ENCODE peak calls at places on chromosomes 1 and 21, in ten cellular contexts. One of them, this sample, is unnamed.

GRCh38 chr1:119556423-119556822 is 49.4 kb downstream of the HSD3B1 start:
- DNase-seq in hepatocyte: no peak
- DNase-seq in GM23248: no peak
- DNase-seq in neural progenitor cell: no peak
- DNase-seq in endothelial cell of umbilical vein: no peak
- DNase-seq in HCT116: no peak
- DNase-seq in PC-3: no peak
- DNase-seq in mammary epithelial cell: no peak
- DNase-seq in HepG2: no peak
- DNase-seq in K562: no peak
- DNase-seq in this sample: no peak

GRCh38 chr1:58460469-58460868 is 86.1 kb downstream of the OMA1 start:
- DNase-seq in hepatocyte: peak
- DNase-seq in GM23248: peak
- DNase-seq in neural progenitor cell: peak
- DNase-seq in endothelial cell of umbilical vein: peak
- DNase-seq in HCT116: no peak
- DNase-seq in PC-3: peak
- DNase-seq in mammary epithelial cell: peak
- DNase-seq in HepG2: no peak
- DNase-seq in K562: peak
- DNase-seq in this sample: no peak

GRCh38 chr21:30838536-30838935 is 9.0 kb upstream of the KRTAP7-1 start:
- DNase-seq in hepatocyte: no peak
- DNase-seq in GM23248: no peak
- DNase-seq in neural progenitor cell: no peak
- DNase-seq in endothelial cell of umbilical vein: no peak
- DNase-seq in HCT116: no peak
- DNase-seq in PC-3: no peak
- DNase-seq in mammary epithelial cell: no peak
- DNase-seq in HepG2: no peak
- DNase-seq in K562: no peak
- DNase-seq in this sample: no peak

GRCh38 chr1:1510912-1511532 is 940 bp upstream of the ATAD3A start:
- DNase-seq in hepatocyte: peak
- DNase-seq in GM23248: peak
- DNase-seq in neural progenitor cell: peak
- DNase-seq in endothelial cell of umbilical vein: no peak
- DNase-seq in HCT116: peak
- DNase-seq in PC-3: peak
- DNase-seq in mammary epithelial cell: peak
- DNase-seq in HepG2: peak
- DNase-seq in K562: peak
- DNase-seq in this sample: peak

GRCh38 chr1:32273389-32274208 is 18.3 kb upstream of the HDAC1 start:
- DNase-seq in hepatocyte: peak
- DNase-seq in GM23248: peak
- DNase-seq in neural progenitor cell: no peak
- DNase-seq in endothelial cell of umbilical vein: no peak
- DNase-seq in HCT116: no peak
- DNase-seq in PC-3: peak
- DNase-seq in mammary epithelial cell: peak
- DNase-seq in HepG2: peak
- DNase-seq in K562: peak
- DNase-seq in this sample: peak

GRCh38 chr1:155504207-155504606 is 58.4 kb downstream of the ASH1L start:
- DNase-seq in hepatocyte: peak
- DNase-seq in GM23248: peak
- DNase-seq in neural progenitor cell: no peak
- DNase-seq in endothelial cell of umbilical vein: peak
- DNase-seq in HCT116: peak
- DNase-seq in PC-3: peak
- DNase-seq in mammary epithelial cell: peak
- DNase-seq in HepG2: peak
- DNase-seq in K562: no peak
- DNase-seq in this sample: no peak

GRCh38 chr1:160437432-160438319 is 37.3 kb downstream of the VANGL2 start:
- DNase-seq in hepatocyte: no peak
- DNase-seq in GM23248: no peak
- DNase-seq in neural progenitor cell: no peak
- DNase-seq in endothelial cell of umbilical vein: no peak
- DNase-seq in HCT116: no peak
- DNase-seq in PC-3: no peak
- DNase-seq in mammary epithelial cell: no peak
- DNase-seq in HepG2: no peak
- DNase-seq in K562: no peak
- DNase-seq in this sample: no peak

GRCh38 chr1:85245891-85246290 is 13.6 kb downstream of the C1orf52 start:
- DNase-seq in hepatocyte: no peak
- DNase-seq in GM23248: no peak
- DNase-seq in neural progenitor cell: no peak
- DNase-seq in endothelial cell of umbilical vein: no peak
- DNase-seq in HCT116: no peak
- DNase-seq in PC-3: no peak
- DNase-seq in mammary epithelial cell: no peak
- DNase-seq in HepG2: no peak
- DNase-seq in K562: no peak
- DNase-seq in this sample: no peak

GRCh38 chr1:177659259-177659658 is 310.6 kb downstream of the SEC16B start:
- DNase-seq in hepatocyte: no peak
- DNase-seq in GM23248: no peak
- DNase-seq in neural progenitor cell: no peak
- DNase-seq in endothelial cell of umbilical vein: no peak
- DNase-seq in HCT116: no peak
- DNase-seq in PC-3: no peak
- DNase-seq in mammary epithelial cell: no peak
- DNase-seq in HepG2: no peak
- DNase-seq in K562: no peak
- DNase-seq in this sample: no peak

GRCh38 chr21:34965200-34966174 is 83.6 kb downstream of the RUNX1 start:
- DNase-seq in hepatocyte: no peak
- DNase-seq in GM23248: peak
- DNase-seq in neural progenitor cell: no peak
- DNase-seq in endothelial cell of umbilical vein: no peak
- DNase-seq in HCT116: no peak
- DNase-seq in PC-3: peak
- DNase-seq in mammary epithelial cell: peak
- DNase-seq in HepG2: peak
- DNase-seq in K562: no peak
- DNase-seq in this sample: no peak

GRCh38 chr1:74505133-74505532 is 7.3 kb downstream of the LRRC53 start:
- DNase-seq in hepatocyte: peak
- DNase-seq in GM23248: peak
- DNase-seq in neural progenitor cell: peak
- DNase-seq in endothelial cell of umbilical vein: no peak
- DNase-seq in HCT116: no peak
- DNase-seq in PC-3: no peak
- DNase-seq in mammary epithelial cell: peak
- DNase-seq in HepG2: no peak
- DNase-seq in K562: no peak
- DNase-seq in this sample: no peak

GRCh38 chr1:17392199-17392740 is 20.3 kb downstream of the PADI6 start:
- DNase-seq in hepatocyte: no peak
- DNase-seq in GM23248: peak
- DNase-seq in neural progenitor cell: no peak
- DNase-seq in endothelial cell of umbilical vein: no peak
- DNase-seq in HCT116: no peak
- DNase-seq in PC-3: no peak
- DNase-seq in mammary epithelial cell: no peak
- DNase-seq in HepG2: no peak
- DNase-seq in K562: no peak
- DNase-seq in this sample: no peak

GRCh38 chr1:23581219-23581618 is 21.9 kb upstream of the ID3 start:
- DNase-seq in hepatocyte: no peak
- DNase-seq in GM23248: no peak
- DNase-seq in neural progenitor cell: no peak
- DNase-seq in endothelial cell of umbilical vein: peak
- DNase-seq in HCT116: no peak
- DNase-seq in PC-3: no peak
- DNase-seq in mammary epithelial cell: no peak
- DNase-seq in HepG2: no peak
- DNase-seq in K562: no peak
- DNase-seq in this sample: no peak

GRCh38 chr1:234107416-234108021 is 203.0 kb downstream of the SLC35F3 start:
- DNase-seq in hepatocyte: no peak
- DNase-seq in GM23248: no peak
- DNase-seq in neural progenitor cell: no peak
- DNase-seq in endothelial cell of umbilical vein: no peak
- DNase-seq in HCT116: no peak
- DNase-seq in PC-3: peak
- DNase-seq in mammary epithelial cell: no peak
- DNase-seq in HepG2: no peak
- DNase-seq in K562: no peak
- DNase-seq in this sample: no peak

GRCh38 chr1:91913018-91913417 is 27.1 kb upstream of the TGFBR3 start:
- DNase-seq in hepatocyte: no peak
- DNase-seq in GM23248: peak
- DNase-seq in neural progenitor cell: no peak
- DNase-seq in endothelial cell of umbilical vein: peak
- DNase-seq in HCT116: no peak
- DNase-seq in PC-3: no peak
- DNase-seq in mammary epithelial cell: no peak
- DNase-seq in HepG2: no peak
- DNase-seq in K562: no peak
- DNase-seq in this sample: no peak

GRCh38 chr1:207140536-207140935 is 36.5 kb downstream of the C4BPA start:
- DNase-seq in hepatocyte: no peak
- DNase-seq in GM23248: peak
- DNase-seq in neural progenitor cell: no peak
- DNase-seq in endothelial cell of umbilical vein: no peak
- DNase-seq in HCT116: no peak
- DNase-seq in PC-3: peak
- DNase-seq in mammary epithelial cell: peak
- DNase-seq in HepG2: no peak
- DNase-seq in K562: no peak
- DNase-seq in this sample: no peak

GRCh38 chr1:160374701-160375443 is 8.0 kb downstream of the NHLH1 start:
- DNase-seq in hepatocyte: no peak
- DNase-seq in GM23248: no peak
- DNase-seq in neural progenitor cell: peak
- DNase-seq in endothelial cell of umbilical vein: no peak
- DNase-seq in HCT116: no peak
- DNase-seq in PC-3: no peak
- DNase-seq in mammary epithelial cell: no peak
- DNase-seq in HepG2: no peak
- DNase-seq in K562: no peak
- DNase-seq in this sample: no peak

GRCh38 chr1:116909511-116910378 is at the start of gene PTGFRN:
- DNase-seq in hepatocyte: peak
- DNase-seq in GM23248: peak
- DNase-seq in neural progenitor cell: peak
- DNase-seq in endothelial cell of umbilical vein: peak
- DNase-seq in HCT116: peak
- DNase-seq in PC-3: peak
- DNase-seq in mammary epithelial cell: peak
- DNase-seq in HepG2: no peak
- DNase-seq in K562: peak
- DNase-seq in this sample: peak

GRCh38 chr1:7299329-7299799 is 471.7 kb upstream of the VAMP3 start:
- DNase-seq in hepatocyte: peak
- DNase-seq in GM23248: peak
- DNase-seq in neural progenitor cell: peak
- DNase-seq in endothelial cell of umbilical vein: peak
- DNase-seq in HCT116: peak
- DNase-seq in PC-3: peak
- DNase-seq in mammary epithelial cell: peak
- DNase-seq in HepG2: no peak
- DNase-seq in K562: no peak
- DNase-seq in this sample: no peak
- H3K27ac ChIP-seq in hepatocyte: peak
- H3K27ac ChIP-seq in GM23248: peak
- H3K27ac ChIP-seq in neural progenitor cell: no peak
- H3K27ac ChIP-seq in endothelial cell of umbilical vein: peak
- H3K27ac ChIP-seq in HCT116: peak
- H3K27ac ChIP-seq in PC-3: peak
- H3K27ac ChIP-seq in mammary epithelial cell: no peak
- H3K27ac ChIP-seq in HepG2: no peak
- H3K27ac ChIP-seq in K562: no peak
- H3K27ac ChIP-seq in this sample: no peak

DNA sequence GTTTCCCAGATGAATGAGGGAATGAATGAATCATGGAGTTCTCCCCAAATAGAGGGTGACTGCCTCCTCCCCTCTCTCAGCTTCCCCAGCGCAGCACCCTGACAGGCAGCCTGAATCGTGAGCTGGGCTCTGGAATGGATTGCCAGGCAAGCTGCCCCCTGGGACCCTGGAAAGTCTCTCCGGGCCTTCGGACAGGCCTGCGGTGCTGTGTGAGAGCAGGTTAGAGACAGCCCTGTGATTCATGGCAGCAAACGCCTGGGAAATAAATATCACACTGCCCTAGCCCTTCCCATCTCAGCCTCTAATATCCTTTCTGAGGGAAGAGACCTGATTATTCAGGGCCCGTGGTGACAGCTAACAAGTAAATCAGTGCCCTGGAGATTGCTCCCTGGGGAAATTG is 24.6 kb downstream of the FBXO2 start:
- DNase-seq in hepatocyte: no peak
- DNase-seq in GM23248: no peak
- DNase-seq in neural progenitor cell: no peak
- DNase-seq in endothelial cell of umbilical vein: no peak
- DNase-seq in HCT116: no peak
- DNase-seq in PC-3: no peak
- DNase-seq in mammary epithelial cell: no peak
- DNase-seq in HepG2: no peak
- DNase-seq in K562: no peak
- DNase-seq in this sample: no peak
- H3K4me2 ChIP-seq in hepatocyte: no peak
- H3K4me2 ChIP-seq in GM23248: no peak
- H3K4me2 ChIP-seq in neural progenitor cell: no peak
- H3K4me2 ChIP-seq in endothelial cell of umbilical vein: no peak
- H3K4me2 ChIP-seq in HCT116: no peak
- H3K4me2 ChIP-seq in PC-3: no peak
- H3K4me2 ChIP-seq in mammary epithelial cell: no peak
- H3K4me2 ChIP-seq in HepG2: no peak
- H3K4me2 ChIP-seq in K562: no peak
- H3K4me2 ChIP-seq in this sample: no peak

DNA sequence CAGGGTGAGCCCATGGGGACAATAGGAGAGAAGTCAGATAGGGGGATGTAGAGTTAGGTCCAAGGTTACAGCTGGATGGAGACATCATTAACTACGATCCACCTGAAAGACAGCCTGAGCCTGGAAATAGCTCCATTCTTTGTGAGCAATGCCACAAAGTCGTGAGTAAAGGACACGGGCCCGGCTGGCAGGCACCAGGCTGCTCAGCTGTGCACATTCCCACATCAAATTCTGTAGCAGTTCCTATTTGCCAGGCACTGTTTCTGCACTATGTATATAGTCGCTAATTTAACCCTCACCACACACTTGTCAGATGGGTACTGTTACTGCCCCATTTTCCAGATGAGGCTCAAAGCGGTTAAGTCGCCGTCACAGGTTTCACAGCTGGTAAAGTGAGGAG is 338.0 kb upstream of the KAZN start:
- DNase-seq in hepatocyte: no peak
- DNase-seq in GM23248: no peak
- DNase-seq in neural progenitor cell: no peak
- DNase-seq in endothelial cell of umbilical vein: no peak
- DNase-seq in HCT116: no peak
- DNase-seq in PC-3: no peak
- DNase-seq in mammary epithelial cell: no peak
- DNase-seq in HepG2: no peak
- DNase-seq in K562: no peak
- DNase-seq in this sample: no peak
- TF ChIP-seq EZH2 in hepatocyte: no peak
- TF ChIP-seq EZH2 in GM23248: no peak
- TF ChIP-seq EZH2 in neural progenitor cell: no peak
- TF ChIP-seq EZH2 in endothelial cell of umbilical vein: no peak
- TF ChIP-seq EZH2 in HCT116: no peak
- TF ChIP-seq EZH2 in PC-3: no peak
- TF ChIP-seq EZH2 in mammary epithelial cell: no peak
- TF ChIP-seq EZH2 in HepG2: no peak
- TF ChIP-seq EZH2 in K562: no peak
- TF ChIP-seq EZH2 in this sample: no peak

GRCh38 chr1:220528679-220529529 is 968 bp downstream of the MARK1 start:
- DNase-seq in hepatocyte: peak
- DNase-seq in GM23248: peak
- DNase-seq in neural progenitor cell: peak
- DNase-seq in endothelial cell of umbilical vein: peak
- DNase-seq in HCT116: no peak
- DNase-seq in PC-3: no peak
- DNase-seq in mammary epithelial cell: peak
- DNase-seq in HepG2: no peak
- DNase-seq in K562: no peak
- DNase-seq in this sample: no peak
- H3K27ac ChIP-seq in hepatocyte: peak
- H3K27ac ChIP-seq in GM23248: no peak
- H3K27ac ChIP-seq in neural progenitor cell: peak
- H3K27ac ChIP-seq in endothelial cell of umbilical vein: no peak
- H3K27ac ChIP-seq in HCT116: peak
- H3K27ac ChIP-seq in PC-3: no peak
- H3K27ac ChIP-seq in mammary epithelial cell: peak
- H3K27ac ChIP-seq in HepG2: no peak
- H3K27ac ChIP-seq in K562: no peak
- H3K27ac ChIP-seq in this sample: no peak